ENCODE peak calls at places on chromosomes 11 and 22, in four cellular contexts. Q, B, L and N are unnamed samples.

GRCh38 chr11:20529757-20530156 is 69.7 kb upstream of the SLC6A5 start:
- DNase-seq in L (no peak), B (no peak), Q (no peak), N (no peak)

GRCh38 chr11:58659404-58659803 is 36.9 kb downstream of the CNTF start:
- DNase-seq in L (no peak), Q (no peak), B (no peak), N (no peak)

GRCh38 chr11:117722074-117722473 is 74.9 kb downstream of the DSCAML1 start:
- DNase-seq in Q (no peak), L (no peak), B (no peak), N (peak; percentile 19)

GRCh38 chr11:76313913-76314740 is 66.8 kb downstream of the THAP12 start:
- DNase-seq in L (no peak), B (no peak), Q (no peak), N (no peak)

GRCh38 chr11:112538529-112538928 is 277.9 kb upstream of the PLET1 start:
- DNase-seq in Q (no peak), B (no peak), L (no peak), N (no peak)

GRCh38 chr11:2465201-2466068 is 20.6 kb downstream of the KCNQ1 start:
- DNase-seq in L (no peak), Q (no peak), B (no peak), N (peak; percentile 16)

GRCh38 chr11:11179239-11179638 is 173.8 kb downstream of the CSNK2A3 start:
- DNase-seq in Q (peak; percentile 74), B (peak; percentile 68), L (no peak), N (peak; percentile 62)

GRCh38 chr11:78000193-78000592 is 5.7 kb upstream of the INTS4 start:
- DNase-seq in L (peak; percentile 66), Q (peak; percentile 75), B (peak; percentile 73), N (peak; percentile 49)

GRCh38 chr11:64518928-64519327 is 72.1 kb upstream of the SLC22A12 start:
- DNase-seq in L (no peak), Q (no peak), B (no peak), N (no peak)

GRCh38 chr11:86151188-86152005 is 82.5 kb upstream of the PICALM start:
- DNase-seq in Q (no peak), B (peak; percentile 56), L (no peak), N (peak; percentile 40)

GRCh38 chr11:82814379-82814778 is 80.7 kb upstream of the FAM181B start:
- DNase-seq in Q (no peak), L (no peak), B (no peak), N (no peak)

GRCh38 chr11:66100272-66101037 is 30.4 kb downstream of the PACS1 start:
- DNase-seq in L (peak; percentile 88), Q (no peak), B (no peak), N (peak; percentile 88)

GRCh38 chr22:29710922-29711593 is 8.7 kb upstream of the CABP7 start:
- DNase-seq in L (no peak), Q (no peak), B (no peak), N (peak; percentile 61)

GRCh38 chr11:12243511-12243910 is 133.1 kb downstream of the MICAL2 start:
- DNase-seq in L (no peak), B (no peak), Q (no peak), N (no peak)

GRCh38 chr11:28195449-28195848 is 87.3 kb downstream of the METTL15 start:
- DNase-seq in Q (no peak), B (no peak), L (no peak), N (no peak)

GRCh38 chr22:45170001-45170466 is 6.3 kb downstream of the NUP50 start:
- DNase-seq in B (no peak), L (peak; percentile 76), Q (no peak), N (peak; percentile 81)

GRCh38 chr22:17087176-17088131 is 2.7 kb downstream of the IL17RA start:
- DNase-seq in Q (no peak), B (peak; percentile 63), L (peak; percentile 87), N (no peak)

GRCh38 chr11:20003357-20003756 is 156.9 kb downstream of the DBX1 start:
- DNase-seq in Q (no peak), B (no peak), L (no peak), N (no peak)